ENCODE peak calls at places on chromosomes 4 and X, in five cellular contexts. V, Y, C, O and N are unnamed samples.

GRCh38 chr4:102868153-102868781 is 525 bp upstream of the CISD2 start:
- DNase-seq in V (no peak), Y (no peak), C (peak), O (no peak), N (no peak)

GRCh38 chrX:150162141-150162540 is 201.0 kb upstream of the MAMLD1 start:
- DNase-seq in V (no peak), Y (no peak), C (no peak), O (no peak), N (no peak)

GRCh38 chr4:99087887-99088484 is 602 bp downstream of the ADH5 start:
- DNase-seq in V (peak), Y (peak), C (peak), O (peak), N (peak)

GRCh38 chr4:58761563-58761962 is 1651.4 kb upstream of the IGFBP7 start:
- DNase-seq in V (no peak), Y (no peak), C (no peak), O (no peak), N (no peak)

GRCh38 chrX:110667706-110668105 is 127.9 kb downstream of the CHRDL1 start:
- DNase-seq in V (no peak), Y (no peak), C (no peak), O (no peak), N (no peak)

GRCh38 chr4:88452941-88453340 is 4.0 kb upstream of the HERC5 start:
- DNase-seq in V (no peak), Y (no peak), C (no peak), O (no peak), N (no peak)

GRCh38 chr4:152572417-152573086 is 36.7 kb upstream of the FBXW7 start:
- DNase-seq in V (peak), Y (no peak), C (no peak), O (no peak), N (no peak)

GRCh38 chr4:186272699-186273370 is 6.8 kb downstream of the F11 start:
- DNase-seq in V (no peak), Y (no peak), C (no peak), O (no peak), N (no peak)

GRCh38 chr4:106019771-106020170 is 124.5 kb downstream of the NPNT start:
- DNase-seq in V (no peak), Y (no peak), C (no peak), O (no peak), N (no peak)

GRCh38 chr4:15746110-15746509 is 32.0 kb upstream of the CD38 start:
- DNase-seq in V (no peak), Y (no peak), C (no peak), O (no peak), N (no peak)

GRCh38 chrX:331145-331771 is 12.7 kb upstream of the GTPBP6 start:
- DNase-seq in V (peak), Y (no peak), C (no peak), O (no peak), N (no peak)

GRCh38 chr4:153427363-153428071 is 38.6 kb upstream of the TMEM131L start:
- DNase-seq in V (peak), Y (no peak), C (no peak), O (no peak), N (no peak)

GRCh38 chr4:57043304-57044251 is 64.9 kb downstream of the POLR2B start:
- DNase-seq in V (peak), Y (no peak), C (no peak), O (no peak), N (no peak)

GRCh38 chr4:89769856-89770255 is 67.1 kb downstream of the SNCA start:
- DNase-seq in V (no peak), Y (no peak), C (no peak), O (no peak), N (no peak)

GRCh38 chr4:7075962-7076693 is 8.3 kb upstream of the GRPEL1 start:
- DNase-seq in V (no peak), Y (no peak), C (no peak), O (no peak), N (no peak)

GRCh38 chr4:139229534-139230039 is 50.4 kb downstream of the MGARP start:
- DNase-seq in V (peak), Y (peak), C (no peak), O (peak), N (peak)

GRCh38 chrX:119990409-119990994 is 47.0 kb upstream of the NKAP start:
- DNase-seq in V (no peak), Y (peak), C (no peak), O (no peak), N (no peak)

GRCh38 chr4:163694385-163694784 is 199.9 kb downstream of the TMA16 start:
- DNase-seq in V (peak), Y (no peak), C (no peak), O (no peak), N (no peak)

GRCh38 chr4:145347684-145348083 is 134.0 kb upstream of the SMAD1 start:
- DNase-seq in V (peak), Y (no peak), C (no peak), O (no peak), N (no peak)